ENCODE peak calls at places on chromosomes 13 and 19, in ten cellular contexts. M, X, Y, I, T, C, O, W, Q and H are unnamed samples.

GRCh38 chr13:71964491-71965108 is 97.6 kb upstream of the DACH1 start:
- DNase-seq in O (no peak), M (no peak), Q (no peak), C (no peak), X (no peak), T (no peak), Y (no peak), W (no peak), I (no peak), H (no peak)

GRCh38 chr19:752652-753517 is 2.0 kb downstream of the MISP start:
- DNase-seq in T (peak; percentile 93), Q (no peak), X (peak; percentile 90), W (no peak), M (peak; percentile 77), O (peak; percentile 90), I (no peak), C (peak; percentile 47), Y (peak; percentile 85), H (no peak)

GRCh38 chr13:92224825-92225224 is 826.4 kb downstream of the GPC5 start:
- DNase-seq in O (peak; percentile 10), I (no peak), C (no peak), Y (peak; percentile 49), M (no peak), T (no peak), X (no peak), W (no peak), Q (no peak), H (no peak)

GRCh38 chr13:34408635-34409034 is 533.4 kb upstream of the NBEA start:
- DNase-seq in Y (no peak), X (no peak), I (no peak), Q (no peak), W (no peak), T (no peak), C (no peak), M (no peak), O (no peak), H (no peak)

GRCh38 chr13:73039201-73040108 is 19.4 kb upstream of the KLF5 start:
- DNase-seq in X (no peak), O (no peak), C (no peak), W (no peak), T (no peak), M (no peak), Q (no peak), Y (no peak), I (no peak), H (no peak)

GRCh38 chr19:45954132-45954531 is 19.5 kb downstream of the NOVA2 start:
- DNase-seq in W (no peak), I (no peak), X (no peak), T (no peak), C (no peak), O (no peak), Y (no peak), M (no peak), Q (no peak), H (no peak)

GRCh38 chr19:14310055-14310454 is 71.2 kb upstream of the ADGRE5 start:
- DNase-seq in Y (no peak), W (no peak), O (no peak), M (no peak), X (no peak), Q (no peak), T (no peak), I (no peak), C (no peak), H (peak; percentile 47)

GRCh38 chr19:576768-577438 is 4.5 kb downstream of the BSG start:
- DNase-seq in W (no peak), I (no peak), C (no peak), Q (no peak), Y (no peak), X (no peak), T (no peak), M (no peak), O (no peak), H (no peak)

GRCh38 chr19:15715642-15716041 is 12.2 kb upstream of the OR10H2 start:
- DNase-seq in T (peak; percentile 21), M (no peak), C (no peak), Q (no peak), I (no peak), X (no peak), Y (no peak), O (no peak), W (no peak), H (no peak)

GRCh38 chr19:35783469-35784400 is 8.4 kb downstream of the ARHGAP33 start:
- DNase-seq in I (no peak), X (no peak), Q (no peak), C (no peak), O (no peak), T (no peak), Y (no peak), M (no peak), W (no peak), H (no peak)

GRCh38 chr13:74641586-74641985 is 507.4 kb upstream of the KLF12 start:
- DNase-seq in Y (no peak), T (no peak), O (no peak), W (no peak), M (no peak), X (peak; percentile 74), Q (no peak), C (no peak), I (no peak), H (no peak)

GRCh38 chr19:43749898-43750297 is 4.9 kb downstream of the SMG9 start:
- DNase-seq in O (no peak), Y (no peak), T (no peak), X (no peak), Q (no peak), W (no peak), I (no peak), C (no peak), M (no peak), H (no peak)

GRCh38 chr13:29918845-29919244 is 68.4 kb upstream of the UBL3 start:
- DNase-seq in I (no peak), Q (no peak), T (no peak), O (no peak), Y (peak; percentile 85), C (peak; percentile 46), M (no peak), X (peak; percentile 92), W (no peak), H (no peak)

GRCh38 chr13:45731455-45731854 is 29.3 kb downstream of the CBY2 start:
- DNase-seq in X (no peak), Y (no peak), M (no peak), C (no peak), O (no peak), I (no peak), T (no peak), Q (no peak), W (no peak), H (no peak)

DNA sequence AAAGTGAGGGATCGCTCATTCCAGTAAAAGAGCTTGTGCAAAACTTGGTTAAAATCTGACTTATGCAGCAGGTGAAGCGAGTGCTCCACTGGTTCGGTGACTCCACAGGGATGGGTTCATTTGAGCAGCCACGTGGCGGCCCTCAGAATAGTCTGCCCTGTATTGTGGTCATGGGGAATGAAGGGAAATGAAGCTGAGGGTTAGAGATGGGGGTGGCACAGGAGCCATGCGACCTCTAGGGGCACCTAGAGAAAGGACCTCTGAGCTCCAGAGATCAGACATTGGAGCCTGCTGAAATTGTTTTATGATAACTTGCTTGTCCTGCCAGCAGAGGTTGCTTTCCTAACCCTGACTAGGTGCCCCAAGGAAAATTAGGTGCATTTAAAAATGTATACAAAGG is 26.6 kb downstream of the CBY2 start:
- DNase-seq in T (no peak), X (no peak), W (no peak), Q (peak; percentile 79), O (peak; percentile 22), M (no peak), I (peak; percentile 40), C (no peak), Y (no peak), H (peak; percentile 41)
- TF ChIP-seq CTCF in T (no peak), X (no peak), W (no peak), Q (no peak), O (peak; percentile 24), M (no peak), I (peak; percentile 48), C (no peak), Y (peak; percentile 15), H (peak; percentile 19)

GRCh38 chr19:3132971-3133792 is 2.7 kb upstream of the GNA15 start:
- DNase-seq in Q (no peak), X (peak; percentile 21), C (no peak), M (peak; percentile 45), W (no peak), Y (no peak), I (no peak), O (no peak), T (peak; percentile 35), H (peak; percentile 81)

GRCh38 chr19:3125900-3126524 is 9.8 kb upstream of the GNA15 start:
- DNase-seq in C (peak; percentile 77), X (no peak), O (peak; percentile 68), Y (peak; percentile 53), I (peak; percentile 72), T (peak; percentile 68), Q (no peak), W (no peak), M (peak; percentile 83), H (peak; percentile 85)

GRCh38 chr19:3124630-3125029 is 11.2 kb upstream of the GNA15 start:
- DNase-seq in T (no peak), I (no peak), X (no peak), Q (no peak), M (peak; percentile 17), C (no peak), Y (no peak), W (no peak), O (no peak), H (no peak)

GRCh38 chr19:3131168-3131567 is 4.7 kb upstream of the GNA15 start:
- DNase-seq in X (no peak), M (peak; percentile 41), T (no peak), O (no peak), Y (no peak), I (no peak), C (no peak), W (no peak), Q (no peak), H (no peak)

GRCh38 chr19:3129112-3129511 is 6.7 kb upstream of the GNA15 start:
- DNase-seq in X (peak; percentile 71), O (no peak), Y (peak; percentile 79), C (no peak), T (peak; percentile 76), M (no peak), Q (no peak), I (no peak), W (no peak), H (no peak)
- TF ChIP-seq CTCF in X (peak; percentile 69), O (peak; percentile 47), Y (peak; percentile 52), C (no peak), T (no peak), M (peak; percentile 41), Q (no peak), I (peak; percentile 67), W (peak; percentile 17), H (peak; percentile 16)

GRCh38 chr13:50389726-50390125 is 374.5 kb downstream of the KCNRG start:
- DNase-seq in X (no peak), T (no peak), C (no peak), Y (no peak), Q (no peak), I (peak; percentile 16), O (no peak), M (no peak), W (no peak), H (no peak)
- TF ChIP-seq CTCF in X (no peak), T (no peak), C (no peak), Y (no peak), Q (no peak), I (no peak), O (no peak), M (no peak), W (no peak), H (no peak)

DNA sequence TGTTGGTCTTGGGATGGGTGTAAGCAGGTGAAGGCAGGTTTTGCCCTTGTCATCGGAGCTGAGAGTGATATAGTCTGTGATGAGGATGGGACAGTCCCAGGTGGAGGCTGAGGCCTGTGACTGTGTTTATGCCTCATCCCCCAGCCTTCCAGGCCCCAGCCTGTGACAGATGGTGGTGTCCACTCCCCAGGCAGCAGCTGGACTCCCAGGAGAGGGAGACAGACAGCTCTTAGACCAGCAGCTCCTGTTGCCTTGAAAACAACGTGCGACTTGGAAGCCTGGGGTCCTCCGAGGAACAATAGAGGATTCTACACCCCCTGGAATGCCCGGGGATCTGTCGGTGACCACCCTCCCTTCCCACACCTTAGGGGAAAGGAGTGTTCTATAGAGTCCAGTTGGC is 63.8 kb downstream of the CHST8 start:
- DNase-seq in T (no peak), I (no peak), O (no peak), Q (peak; percentile 59), Y (no peak), C (no peak), W (peak; percentile 29), M (no peak), X (no peak), H (no peak)
- TF ChIP-seq CTCF in T (no peak), I (no peak), O (no peak), Q (no peak), Y (no peak), C (no peak), W (no peak), M (no peak), X (no peak), H (no peak)